ENCODE peak calls at places on chromosomes 6 and 20, in five cellular contexts. F is spleen, E is transverse colon, L is stomach, R is Panc1. C is an unnamed sample.

GRCh38 chr6:104638841-104639290 is 220.9 kb downstream of the HACE1 start:
- DNase-seq in F (no peak), E (no peak), L (no peak), R (no peak), C (no peak)

GRCh38 chr6:42316390-42316970 is 98.8 kb upstream of the MRPS10 start:
- DNase-seq in R (peak), L (no peak), E (peak), F (no peak), C (no peak)

GRCh38 chr6:106870824-106871300 is 103.7 kb downstream of the CD24 start:
- DNase-seq in L (peak), E (no peak), F (no peak), R (no peak), C (no peak)

GRCh38 chr6:16683524-16684194 is 77.6 kb downstream of the ATXN1 start:
- DNase-seq in E (peak), L (no peak), F (no peak), R (no peak), C (no peak)

GRCh38 chr6:75424610-75425548 is 68.7 kb downstream of the FILIP1 start:
- DNase-seq in R (no peak), F (no peak), L (no peak), E (no peak), C (no peak)

GRCh38 chr6:29631860-29632731 is 887 bp downstream of the GABBR1 start:
- DNase-seq in E (peak), F (peak), L (peak), R (no peak), C (no peak)

GRCh38 chr20:2314759-2315439 is 19.1 kb downstream of the TGM3 start:
- DNase-seq in L (no peak), R (no peak), F (no peak), E (no peak), C (no peak)

GRCh38 chr6:26223677-26224546 is 136.7 kb downstream of the HFE start:
- DNase-seq in E (peak), L (peak), F (peak), R (no peak), C (no peak)

GRCh38 chr20:7305971-7306370 is 538.5 kb downstream of the BMP2 start:
- DNase-seq in L (no peak), F (no peak), E (no peak), R (no peak), C (no peak)

GRCh38 chr6:116624036-116624805 is 7.9 kb downstream of the RSPH4A start:
- DNase-seq in F (no peak), E (no peak), L (no peak), R (no peak), C (no peak)

GRCh38 chr6:39493174-39493573 is 170.7 kb upstream of the KCNK16 start:
- DNase-seq in E (no peak), F (no peak), R (no peak), L (no peak), C (no peak)

GRCh38 chr6:37641546-37641945 is 56.1 kb downstream of the MDGA1 start:
- DNase-seq in F (no peak), R (no peak), E (no peak), L (no peak), C (no peak)

GRCh38 chr6:125748534-125749111 is 809 bp upstream of the HEY2 start:
- DNase-seq in E (no peak), R (no peak), L (no peak), F (peak), C (no peak)

GRCh38 chr6:36938536-36938935 is 16.0 kb upstream of the PI16 start:
- DNase-seq in R (no peak), E (no peak), F (no peak), L (no peak), C (no peak)

GRCh38 chr20:58213112-58213511 is 15.3 kb downstream of the ANKRD60 start:
- DNase-seq in F (peak), R (no peak), E (no peak), L (no peak), C (no peak)

GRCh38 chr20:18721716-18722115 is 91.9 kb upstream of the SCP2D1 start:
- DNase-seq in F (peak), L (no peak), R (no peak), E (no peak), C (no peak)

DNA sequence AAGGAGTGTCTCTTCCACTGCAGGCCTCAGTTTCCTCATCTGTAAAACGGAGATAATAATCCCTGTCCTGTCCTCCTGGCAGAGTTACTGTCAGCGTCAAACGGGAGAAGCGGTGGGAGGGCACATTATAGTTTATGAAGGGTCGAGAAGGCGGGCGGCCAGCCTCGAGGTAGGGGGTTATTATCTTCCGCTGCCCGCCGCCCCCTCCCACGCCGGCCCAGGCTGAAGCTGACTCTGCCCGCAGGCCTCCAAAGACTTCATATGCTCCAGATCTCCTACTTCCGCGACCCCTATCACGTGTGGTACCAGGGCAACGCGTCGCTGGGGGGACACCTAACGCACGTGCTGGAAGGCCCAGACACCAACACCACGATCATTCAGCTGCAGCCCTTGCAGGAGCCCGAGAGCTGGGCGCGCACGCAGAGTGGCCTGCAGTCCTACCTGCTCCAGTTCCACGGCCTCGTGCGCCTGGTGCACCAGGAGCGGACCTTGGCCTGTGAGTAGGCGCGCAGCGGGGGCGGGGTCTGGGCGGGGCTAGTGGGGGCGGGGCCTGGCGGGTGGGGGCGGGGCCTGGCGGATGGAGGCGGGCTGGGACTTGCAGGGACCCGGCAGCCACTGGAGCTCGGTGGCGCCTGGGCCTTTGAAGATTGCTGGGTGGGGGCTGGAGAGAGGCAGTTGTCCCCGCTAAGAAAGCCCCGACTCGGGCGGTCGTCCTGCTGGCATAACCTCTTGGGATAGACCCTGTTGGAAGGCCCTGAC is 2.8 kb downstream of the PROCR start:
- DNase-seq in F (peak), L (peak), E (peak), R (no peak), C (no peak)
- TF ChIP-seq POLR2AphosphoS5 in F (peak), L (no peak), E (no peak), R (no peak), C (no peak)

DNA sequence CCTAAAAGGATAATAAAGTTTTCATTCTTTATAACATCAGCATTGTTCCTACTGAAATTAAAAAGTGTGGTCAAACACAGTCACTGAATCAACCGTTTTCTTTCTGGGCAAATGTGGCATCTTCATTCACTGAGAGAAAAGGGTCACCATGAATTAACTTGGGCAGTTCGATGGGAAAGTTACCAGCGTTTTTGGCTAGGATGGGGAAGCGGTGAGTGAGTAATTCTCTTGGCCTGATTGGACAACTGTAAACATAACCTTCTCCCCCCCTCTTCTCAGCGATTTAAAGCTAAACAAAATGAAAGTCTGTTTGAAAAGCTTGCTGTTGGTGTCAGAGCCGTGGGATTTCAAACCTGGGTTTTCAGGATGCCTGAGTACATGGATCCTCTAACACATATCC is 181.9 kb downstream of the SASH1 start:
- DNase-seq in E (no peak), F (no peak), L (no peak), R (no peak), C (no peak)
- TF ChIP-seq POLR2AphosphoS5 in E (peak), F (no peak), L (no peak), R (no peak), C (no peak)

DNA sequence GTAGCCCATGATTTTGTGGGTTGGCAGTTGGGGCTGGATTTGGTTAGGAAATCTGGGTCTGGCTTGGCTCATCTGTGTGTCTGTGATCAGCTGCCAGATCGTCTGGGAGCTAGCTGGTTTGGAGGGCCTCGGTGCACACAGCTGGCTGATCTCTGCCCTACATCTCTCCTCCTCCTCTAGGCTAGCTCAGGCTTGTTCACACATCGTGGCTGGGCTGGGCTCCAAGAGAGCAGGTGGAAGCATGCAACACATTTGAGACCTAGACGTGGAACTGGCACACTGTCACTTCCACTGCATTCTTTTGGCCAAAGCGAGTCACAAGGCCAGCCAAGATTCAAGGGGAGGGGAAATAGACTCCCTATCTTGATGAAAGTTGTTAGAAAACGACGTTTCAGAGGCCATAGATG is 15.9 kb downstream of the NDUFAF5 start:
- DNase-seq in L (peak), R (no peak), E (peak), F (no peak), C (no peak)
- TF ChIP-seq POLR2AphosphoS5 in L (peak), R (peak), E (peak), F (no peak), C (no peak)

GRCh38 chr20:49344140-49344539 is 66.3 kb upstream of the ZNFX1 start:
- DNase-seq in R (no peak), F (no peak), E (no peak), L (no peak), C (no peak)

GRCh38 chr20:49343246-49343645 is 65.4 kb upstream of the ZNFX1 start:
- DNase-seq in E (no peak), L (no peak), F (no peak), R (no peak), C (no peak)

GRCh38 chr20:49346682-49347081 is 68.8 kb upstream of the ZNFX1 start:
- DNase-seq in L (no peak), R (no peak), E (no peak), F (no peak), C (no peak)

GRCh38 chr20:49345538-49345937 is 67.7 kb upstream of the ZNFX1 start:
- DNase-seq in L (no peak), E (no peak), R (no peak), F (no peak), C (no peak)

DNA sequence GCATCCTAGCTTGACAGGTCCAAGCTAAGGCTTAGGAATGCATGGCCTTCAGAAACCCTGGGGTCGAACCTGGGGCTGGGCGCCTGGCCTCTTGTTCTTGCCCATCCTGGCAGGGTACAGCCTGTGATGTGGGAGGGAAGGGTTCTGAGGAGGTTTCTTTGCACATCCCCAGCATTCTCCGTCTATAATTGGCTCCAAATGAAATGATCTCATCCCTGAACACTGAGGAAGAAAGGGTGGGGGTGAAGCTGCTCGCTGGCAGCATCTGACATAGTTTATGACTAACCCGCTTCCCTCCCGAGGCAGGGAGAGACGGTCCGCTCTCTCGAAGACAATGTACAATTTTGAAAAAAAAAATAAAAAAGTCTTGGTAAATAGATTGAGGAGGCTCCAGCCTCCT is 67.1 kb upstream of the ZNFX1 start:
- DNase-seq in R (no peak), L (no peak), E (peak), F (no peak), C (no peak)
- TF ChIP-seq POLR2AphosphoS5 in R (no peak), L (no peak), E (no peak), F (no peak), C (no peak)

GRCh38 chr6:139336488-139336887 is 38.0 kb downstream of the CITED2 start:
- DNase-seq in E (peak), F (no peak), L (peak), R (no peak), C (no peak)
- TF ChIP-seq POLR2AphosphoS5 in E (no peak), F (no peak), L (no peak), R (no peak), C (no peak)

GRCh38 chr6:132458887-132459604 is 53.9 kb downstream of the STX7 start:
- DNase-seq in L (no peak), F (no peak), E (no peak), R (no peak), C (no peak)
- TF ChIP-seq POLR2AphosphoS5 in L (no peak), F (no peak), E (no peak), R (no peak), C (no peak)

GRCh38 chr6:44253307-44254101 is 3.8 kb downstream of the SLC35B2 start:
- DNase-seq in E (peak), L (peak), R (no peak), F (peak), C (no peak)
- TF ChIP-seq POLR2AphosphoS5 in E (no peak), L (no peak), R (no peak), F (no peak), C (no peak)

GRCh38 chr6:111105578-111105977 is 18.3 kb downstream of the SLC16A10 start:
- DNase-seq in R (no peak), E (peak), F (no peak), L (peak), C (no peak)
- TF ChIP-seq POLR2AphosphoS5 in R (no peak), E (no peak), F (no peak), L (no peak), C (no peak)

DNA sequence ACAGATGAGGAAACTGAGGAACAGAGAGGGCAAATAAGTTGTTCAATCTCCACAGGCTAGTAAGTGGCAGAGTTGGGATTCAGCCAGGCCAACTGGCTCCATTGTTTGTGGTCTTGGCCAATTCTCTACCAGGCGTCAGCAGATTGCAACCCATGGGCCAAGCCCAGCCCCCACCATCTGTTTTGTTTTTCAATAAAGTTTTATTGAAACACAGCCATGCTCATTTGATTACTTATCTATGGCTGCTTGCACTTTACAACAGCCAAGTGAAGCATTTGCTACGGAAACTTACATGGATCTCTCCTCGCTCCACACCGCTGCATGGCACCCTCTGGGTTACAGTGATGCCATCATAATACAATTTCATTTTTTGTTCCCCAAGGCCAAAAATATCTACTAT is 90.8 kb downstream of the ZNF217 start:
- DNase-seq in E (no peak), L (no peak), F (no peak), R (no peak), C (no peak)
- TF ChIP-seq POLR2AphosphoS5 in E (no peak), L (no peak), F (no peak), R (no peak), C (no peak)

GRCh38 chr6:21664263-21665081 is 70.9 kb downstream of the SOX4 start:
- DNase-seq in F (peak), R (no peak), E (peak), L (no peak), C (no peak)
- TF ChIP-seq POLR2AphosphoS5 in F (peak), R (no peak), E (no peak), L (no peak), C (no peak)